ENCODE peak calls at places on chromosomes 3 and 15, in seven cellular contexts. One of them, this sample, is unnamed.

GRCh38 chr15:59473226-59473625 is 35.2 kb downstream of the FAM81A start:
- DNase-seq in neural crest cell: no peak
- DNase-seq in Daoy: no peak
- DNase-seq in right lobe of liver: no peak
- DNase-seq in ovary: no peak
- DNase-seq in lung: no peak
- DNase-seq in tibial nerve: no peak
- DNase-seq in this sample: no peak

GRCh38 chr15:80174017-80174746 is 21.4 kb downstream of the FAH start:
- DNase-seq in lung: no peak
- DNase-seq in tibial nerve: no peak
- DNase-seq in ovary: no peak
- DNase-seq in neural crest cell: no peak
- DNase-seq in Daoy: peak
- DNase-seq in right lobe of liver: peak
- DNase-seq in this sample: no peak

GRCh38 chr3:43061101-43061895 is 44.6 kb downstream of the POMGNT2 start:
- DNase-seq in lung: peak
- DNase-seq in tibial nerve: no peak
- DNase-seq in ovary: no peak
- DNase-seq in Daoy: no peak
- DNase-seq in right lobe of liver: no peak
- DNase-seq in neural crest cell: no peak
- DNase-seq in this sample: no peak

GRCh38 chr15:76930831-76931396 is 635 bp upstream of the RCN2 start:
- DNase-seq in ovary: no peak
- DNase-seq in Daoy: no peak
- DNase-seq in neural crest cell: no peak
- DNase-seq in right lobe of liver: no peak
- DNase-seq in tibial nerve: no peak
- DNase-seq in lung: no peak
- DNase-seq in this sample: peak

GRCh38 chr3:11632564-11632963 is 11.2 kb downstream of the VGLL4 start:
- DNase-seq in ovary: no peak
- DNase-seq in right lobe of liver: no peak
- DNase-seq in Daoy: no peak
- DNase-seq in neural crest cell: no peak
- DNase-seq in tibial nerve: no peak
- DNase-seq in lung: no peak
- DNase-seq in this sample: no peak

GRCh38 chr15:99907698-99908097 is 174.5 kb upstream of the LYSMD4 start:
- DNase-seq in ovary: no peak
- DNase-seq in tibial nerve: no peak
- DNase-seq in neural crest cell: no peak
- DNase-seq in right lobe of liver: no peak
- DNase-seq in Daoy: no peak
- DNase-seq in lung: no peak
- DNase-seq in this sample: no peak

GRCh38 chr3:76043746-76044145 is 258.4 kb upstream of the ZNF717 start:
- DNase-seq in neural crest cell: no peak
- DNase-seq in tibial nerve: no peak
- DNase-seq in right lobe of liver: no peak
- DNase-seq in ovary: no peak
- DNase-seq in lung: no peak
- DNase-seq in Daoy: no peak
- DNase-seq in this sample: no peak

GRCh38 chr15:70062321-70062956 is 35.3 kb downstream of the TLE3 start:
- DNase-seq in right lobe of liver: no peak
- DNase-seq in lung: peak
- DNase-seq in Daoy: peak
- DNase-seq in ovary: peak
- DNase-seq in tibial nerve: peak
- DNase-seq in neural crest cell: peak
- DNase-seq in this sample: peak

GRCh38 chr15:59232476-59232875 is 25.8 kb downstream of the LDHAL6B start:
- DNase-seq in right lobe of liver: no peak
- DNase-seq in neural crest cell: no peak
- DNase-seq in ovary: no peak
- DNase-seq in Daoy: peak
- DNase-seq in lung: no peak
- DNase-seq in tibial nerve: no peak
- DNase-seq in this sample: no peak

GRCh38 chr15:29671308-29671981 is 150.8 kb downstream of the TJP1 start:
- DNase-seq in tibial nerve: no peak
- DNase-seq in Daoy: peak
- DNase-seq in ovary: no peak
- DNase-seq in lung: no peak
- DNase-seq in right lobe of liver: no peak
- DNase-seq in neural crest cell: no peak
- DNase-seq in this sample: no peak

GRCh38 chr3:196533260-196533681 is 18.1 kb upstream of the SMCO1 start:
- DNase-seq in Daoy: peak
- DNase-seq in ovary: no peak
- DNase-seq in right lobe of liver: no peak
- DNase-seq in tibial nerve: no peak
- DNase-seq in neural crest cell: no peak
- DNase-seq in lung: no peak
- DNase-seq in this sample: no peak

This sample was measured in pons.